ENCODE peak calls at places on chromosome 4, in ten cellular contexts. I is esophagus squamous epithelium, J is psoas muscle, M is HepG2, G is left lung, Z is A549, Q is heart right ventricle, K is ascending aorta, W is cardiac muscle cell, O is left ventricle myocardium inferior. X is an unnamed sample.

GRCh38 chr4:153345011-153345981 is 808 bp downstream of the MND1 start:
- DNase-seq in I (no peak), W (peak; percentile 53), O (no peak), Q (peak; percentile 20), M (peak; percentile 64), G (peak; percentile 73), K (no peak), J (peak; percentile 32), Z (peak; percentile 57), X (peak; percentile 59)

GRCh38 chr4:107359208-107359607 is 323.1 kb upstream of the DKK2 start:
- DNase-seq in J (no peak), W (no peak), O (no peak), K (no peak), M (no peak), I (no peak), Z (no peak), G (no peak), Q (no peak), X (no peak)

GRCh38 chr4:1469596-1470392 is 63.6 kb upstream of the NKX1-1 start:
- DNase-seq in W (no peak), Z (peak; percentile 23), Q (peak; percentile 7), G (no peak), J (no peak), K (no peak), I (no peak), O (no peak), M (no peak), X (no peak)

GRCh38 chr4:74967324-74967723 is 34.4 kb downstream of the PARM1 start:
- DNase-seq in J (no peak), I (no peak), G (no peak), Q (no peak), M (no peak), Z (no peak), K (no peak), O (no peak), W (no peak), X (no peak)

GRCh38 chr4:147578057-147578476 is 39.1 kb upstream of the TMEM184C start:
- DNase-seq in J (no peak), Z (peak; percentile 84), K (no peak), O (no peak), I (no peak), W (no peak), M (peak; percentile 3), G (no peak), Q (no peak), X (no peak)

GRCh38 chr4:64899563-64899962 is 490.3 kb upstream of the TECRL start:
- DNase-seq in Z (no peak), J (no peak), G (no peak), I (no peak), K (no peak), W (no peak), Q (no peak), O (no peak), M (no peak), X (no peak)

GRCh38 chr4:173443121-173443520 is 44.2 kb upstream of the SCRG1 start:
- DNase-seq in Z (no peak), G (no peak), I (no peak), M (no peak), O (no peak), J (no peak), W (no peak), Q (no peak), K (no peak), X (no peak)

GRCh38 chr4:84691170-84691691 is 108.3 kb downstream of the CDS1 start:
- DNase-seq in O (no peak), W (no peak), I (no peak), Z (peak; percentile 31), K (no peak), J (no peak), G (no peak), M (no peak), Q (no peak), X (no peak)

GRCh38 chr4:53055274-53055673 is 193.2 kb downstream of the RASL11B start:
- DNase-seq in Z (no peak), I (no peak), J (no peak), Q (no peak), M (no peak), G (no peak), O (no peak), K (no peak), W (no peak), X (no peak)

GRCh38 chr4:82123934-82124333 is 249.9 kb downstream of the HNRNPD start:
- DNase-seq in O (no peak), J (no peak), Z (no peak), W (no peak), G (no peak), Q (no peak), K (no peak), M (no peak), I (no peak), X (no peak)

GRCh38 chr4:61194601-61195000 is 5.5 kb upstream of the ADGRL3 start:
- DNase-seq in O (no peak), G (no peak), Q (no peak), K (no peak), M (no peak), J (no peak), I (no peak), W (no peak), Z (no peak), X (no peak)

GRCh38 chr4:56906534-56906933 is 1.2 kb upstream of the REST start:
- DNase-seq in O (no peak), J (no peak), Q (no peak), K (no peak), M (no peak), G (no peak), Z (no peak), W (no peak), I (no peak), X (no peak)

GRCh38 chr4:112521123-112522116 is 5.4 kb upstream of the NEUROG2 start:
- DNase-seq in W (no peak), M (no peak), Z (no peak), Q (no peak), G (peak; percentile 77), J (no peak), I (no peak), K (no peak), O (no peak), X (no peak)

GRCh38 chr4:7288751-7289523 is 96.6 kb downstream of the SORCS2 start:
- DNase-seq in K (no peak), J (no peak), Q (no peak), M (no peak), O (no peak), G (no peak), I (no peak), Z (no peak), W (no peak), X (no peak)

GRCh38 chr4:150385606-150386005 is 196.3 kb upstream of the MAB21L2 start:
- DNase-seq in J (no peak), Z (no peak), W (peak; percentile 73), M (no peak), G (no peak), K (no peak), Q (no peak), I (peak; percentile 0), O (no peak), X (no peak)

GRCh38 chr4:15953625-15954024 is 9.3 kb downstream of the FGFBP2 start:
- DNase-seq in M (no peak), W (no peak), I (no peak), G (no peak), Z (no peak), J (no peak), K (no peak), Q (no peak), O (no peak), X (no peak)

GRCh38 chr4:15956179-15956850 is 6.7 kb downstream of the FGFBP2 start:
- DNase-seq in M (peak; percentile 72), Q (peak; percentile 66), W (peak; percentile 80), J (peak; percentile 72), G (no peak), I (peak; percentile 43), Z (peak; percentile 77), O (peak; percentile 66), K (peak; percentile 36), X (peak; percentile 87)

GRCh38 chr4:15951781-15952180 is 11.2 kb downstream of the FGFBP2 start:
- DNase-seq in Q (no peak), I (no peak), G (no peak), J (no peak), M (no peak), O (no peak), Z (no peak), W (no peak), K (no peak), X (no peak)

GRCh38 chr4:15958562-15958961 is 4.4 kb downstream of the FGFBP2 start:
- DNase-seq in J (no peak), Q (no peak), M (no peak), Z (no peak), K (no peak), W (no peak), I (no peak), O (no peak), G (no peak), X (no peak)

GRCh38 chr4:15955670-15956069 is 7.3 kb downstream of the FGFBP2 start:
- DNase-seq in Q (no peak), Z (peak; percentile 51), M (no peak), K (no peak), O (no peak), J (no peak), I (no peak), W (no peak), G (no peak), X (no peak)
- TF ChIP-seq CTCF in Q (no peak), Z (no peak), M (no peak), K (no peak), O (no peak), J (no peak), I (peak; percentile 20), W (no peak), G (no peak), X (no peak)

DNA sequence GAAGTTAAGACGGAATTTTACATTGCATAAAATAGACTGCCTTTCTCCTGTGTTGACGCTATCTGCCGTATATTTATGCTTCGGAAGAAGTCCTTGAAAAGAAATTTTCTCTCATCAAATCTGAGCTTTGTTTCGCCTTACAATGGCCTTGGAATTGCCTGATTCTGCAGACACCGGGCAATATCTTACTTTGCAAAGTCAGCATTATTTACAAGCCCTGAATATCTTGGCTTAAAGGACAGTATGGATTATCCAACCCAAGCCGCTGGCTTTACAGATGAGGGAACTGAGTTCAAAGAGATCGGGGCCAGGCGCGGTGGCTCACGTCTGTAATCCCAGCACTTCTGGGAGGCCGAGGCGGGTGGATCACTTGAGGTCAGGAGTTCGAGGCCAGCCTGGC is 1.1 kb upstream of the MANBA start:
- DNase-seq in M (no peak), Z (no peak), O (no peak), I (no peak), W (no peak), Q (no peak), G (no peak), K (no peak), J (no peak), X (no peak)
- H3K4me3 ChIP-seq in M (peak overlapping the region; percentile 84), Z (no peak overlapping the region), O (peak overlapping the region; percentile 98), I (no peak overlapping the region), W (no peak overlapping the region), Q (peak overlapping the region; percentile 84), G (no peak overlapping the region), K (peak overlapping the region; percentile 87), J (peak overlapping the region; percentile 87), X (no peak overlapping the region)

GRCh38 chr4:6178757-6179156 is 21.6 kb downstream of the JAKMIP1 start:
- DNase-seq in O (no peak), M (no peak), W (no peak), Q (no peak), I (no peak), Z (no peak), J (no peak), K (no peak), G (no peak), X (no peak)
- H3K4me1 ChIP-seq in O (no peaks in the 10 kb centered on the region), M (no peaks in the 10 kb centered on the region), W (no peaks in the 10 kb centered on the region), Q (no peaks in the 10 kb centered on the region), I (no peaks in the 10 kb centered on the region), Z (no peaks in the 10 kb centered on the region), J (no peaks in the 10 kb centered on the region), K (no peaks in the 10 kb centered on the region), G (no peaks in the 10 kb centered on the region), X (no peaks in the 10 kb centered on the region)

GRCh38 chr4:87258677-87259076 is 38.3 kb upstream of the KLHL8 start:
- DNase-seq in G (no peak), Z (no peak), J (no peak), W (no peak), M (no peak), I (no peak), K (no peak), O (no peak), Q (no peak), X (no peak)
- TF ChIP-seq CTCF in G (no peak), Z (no peak), J (no peak), W (no peak), M (no peak), I (no peak), K (no peak), O (no peak), Q (no peak), X (no peak)